ENCODE peak calls at places on chromosomes 16 and 17, in ten cellular contexts. R is HL-60, E is fibroblast of the aortic adventitia, H is BJ, L is Peyer's patch, N is choroid plexus epithelial cell, D is IMR-90, Y is colonic mucosa, I is cardiac muscle cell, U is GM06990. Q is an unnamed sample.

GRCh38 chr17:58969156-58969555 is 137.5 kb downstream of the TRIM37 start:
- DNase-seq in R (no peak), E (no peak), H (no peak), L (no peak), N (no peak), D (no peak), Y (no peak), I (no peak), U (no peak), Q (no peak)

GRCh38 chr17:4598776-4599504 is 14.6 kb downstream of the SMTNL2 start:
- DNase-seq in R (no peak), E (peak), H (no peak), L (no peak), N (peak), D (peak), Y (peak), I (peak), U (no peak), Q (no peak)

GRCh38 chr17:74520790-74521480 is 10.3 kb downstream of the CD300LB start:
- DNase-seq in R (peak), E (no peak), H (no peak), L (peak), N (no peak), D (no peak), Y (peak), I (no peak), U (no peak), Q (no peak)

GRCh38 chr17:4673986-4674770 is 29.8 kb downstream of the PELP1 start:
- DNase-seq in R (no peak), E (no peak), H (no peak), L (no peak), N (no peak), D (no peak), Y (no peak), I (no peak), U (no peak), Q (no peak)

GRCh38 chr16:29011112-29011511 is 26.3 kb downstream of the LAT start:
- DNase-seq in R (no peak), E (no peak), H (no peak), L (no peak), N (no peak), D (no peak), Y (no peak), I (no peak), U (no peak), Q (no peak)

GRCh38 chr16:87675111-87675510 is 72.8 kb downstream of the JPH3 start:
- DNase-seq in R (no peak), E (no peak), H (no peak), L (no peak), N (no peak), D (no peak), Y (no peak), I (no peak), U (no peak), Q (no peak)

GRCh38 chr17:49779730-49780220 is 8.7 kb upstream of the KAT7 start:
- DNase-seq in R (peak), E (peak), H (peak), L (no peak), N (peak), D (peak), Y (peak), I (peak), U (no peak), Q (no peak)

GRCh38 chr17:19510903-19511302 is 22.8 kb upstream of the SLC47A1 start:
- DNase-seq in R (no peak), E (no peak), H (no peak), L (no peak), N (no peak), D (no peak), Y (no peak), I (no peak), U (no peak), Q (no peak)

GRCh38 chr17:48236681-48237134 is 129.1 kb downstream of the SNX11 start:
- DNase-seq in R (no peak), E (peak), H (no peak), L (no peak), N (peak), D (peak), Y (no peak), I (no peak), U (peak), Q (no peak)

GRCh38 chr16:12868169-12868568 is 33.2 kb upstream of the SHISA9 start:
- DNase-seq in R (no peak), E (no peak), H (no peak), L (no peak), N (no peak), D (no peak), Y (no peak), I (no peak), U (no peak), Q (no peak)

GRCh38 chr17:17739388-17740066 is 58.3 kb downstream of the RAI1 start:
- DNase-seq in R (no peak), E (peak), H (no peak), L (no peak), N (peak), D (peak), Y (peak), I (no peak), U (no peak), Q (no peak)

GRCh38 chr16:50519602-50520001 is 28.6 kb upstream of the NKD1 start:
- DNase-seq in R (no peak), E (no peak), H (no peak), L (no peak), N (no peak), D (no peak), Y (no peak), I (no peak), U (no peak), Q (no peak)

GRCh38 chr17:3983945-3984484 is 19.8 kb upstream of the ATP2A3 start:
- DNase-seq in R (peak), E (peak), H (no peak), L (peak), N (peak), D (peak), Y (no peak), I (no peak), U (no peak), Q (no peak)

GRCh38 chr16:83932955-83933673 is 19.9 kb upstream of the OSGIN1 start:
- DNase-seq in R (no peak), E (no peak), H (no peak), L (no peak), N (no peak), D (peak), Y (no peak), I (no peak), U (no peak), Q (no peak)

GRCh38 chr16:24844101-24845030 is 1.4 kb upstream of the SLC5A11 start:
- DNase-seq in R (no peak), E (peak), H (no peak), L (peak), N (no peak), D (peak), Y (peak), I (no peak), U (no peak), Q (no peak)

GRCh38 chr16:65965632-65966031 is 400.9 kb upstream of the CDH5 start:
- DNase-seq in R (no peak), E (no peak), H (no peak), L (no peak), N (no peak), D (no peak), Y (no peak), I (no peak), U (no peak), Q (no peak)

GRCh38 chr17:48542956-48543853 is 1.7 kb downstream of the HOXB2 start:
- DNase-seq in R (no peak), E (peak), H (no peak), L (peak), N (peak), D (peak), Y (peak), I (peak), U (peak), Q (no peak)

GRCh38 chr16:3187798-3188674 is at the start of gene OR1F1:
- DNase-seq in R (no peak), E (peak), H (no peak), L (peak), N (peak), D (peak), Y (no peak), I (peak), U (peak), Q (no peak)

GRCh38 chr16:77539336-77539735 is 104.5 kb upstream of the ADAMTS18 start:
- DNase-seq in R (no peak), E (peak), H (no peak), L (no peak), N (no peak), D (no peak), Y (no peak), I (no peak), U (no peak), Q (no peak)

GRCh38 chr17:70588003-70588402 is 418.7 kb downstream of the KCNJ2 start:
- DNase-seq in R (no peak), E (no peak), H (no peak), L (no peak), N (peak), D (no peak), Y (no peak), I (no peak), U (no peak), Q (no peak)

GRCh38 chr17:18356624-18357023 is 6.7 kb downstream of the SHMT1 start:
- DNase-seq in R (peak), E (peak), H (peak), L (no peak), N (peak), D (peak), Y (peak), I (no peak), U (no peak), Q (no peak)

GRCh38 chr17:76949913-76950695 is 81.9 kb downstream of the MGAT5B start:
- DNase-seq in R (no peak), E (no peak), H (no peak), L (no peak), N (no peak), D (no peak), Y (no peak), I (no peak), U (no peak), Q (no peak)

GRCh38 chr17:16304832-16305231 is 48.4 kb downstream of the CENPV start:
- DNase-seq in R (peak), E (peak), H (no peak), L (no peak), N (peak), D (peak), Y (no peak), I (peak), U (no peak), Q (no peak)

GRCh38 chr17:77465358-77466041 is 324.7 kb downstream of the SEC14L1 start:
- DNase-seq in R (peak), E (peak), H (no peak), L (no peak), N (peak), D (peak), Y (peak), I (no peak), U (peak), Q (peak)

GRCh38 chr17:56351675-56352074 is 198.4 kb downstream of the ANKFN1 start:
- DNase-seq in R (no peak), E (no peak), H (no peak), L (no peak), N (no peak), D (no peak), Y (no peak), I (no peak), U (no peak), Q (no peak)

GRCh38 chr17:2924211-2924610 is 128.0 kb downstream of the RAP1GAP2 start:
- DNase-seq in R (no peak), E (peak), H (peak), L (no peak), N (peak), D (peak), Y (no peak), I (no peak), U (no peak), Q (no peak)

GRCh38 chr16:87780385-87780989 is 14.7 kb upstream of the KLHDC4 start:
- DNase-seq in R (peak), E (peak), H (no peak), L (no peak), N (peak), D (peak), Y (peak), I (no peak), U (peak), Q (peak)

GRCh38 chr17:16974569-16975265 is 2.8 kb upstream of the TNFRSF13B start:
- DNase-seq in R (no peak), E (no peak), H (no peak), L (no peak), N (no peak), D (no peak), Y (no peak), I (no peak), U (no peak), Q (no peak)

GRCh38 chr17:37492167-37492566 is 2.5 kb downstream of the DUSP14 start:
- DNase-seq in R (no peak), E (no peak), H (no peak), L (no peak), N (no peak), D (no peak), Y (no peak), I (no peak), U (no peak), Q (no peak)

GRCh38 chr17:75240394-75241142 is 20.8 kb downstream of the GGA3 start:
- DNase-seq in R (peak), E (peak), H (no peak), L (no peak), N (peak), D (peak), Y (no peak), I (peak), U (no peak), Q (no peak)

GRCh38 chr17:43366809-43367587 is 31.8 kb upstream of the ARL4D start:
- DNase-seq in R (no peak), E (no peak), H (no peak), L (no peak), N (peak), D (no peak), Y (no peak), I (no peak), U (no peak), Q (no peak)

GRCh38 chr16:23505942-23506605 is 4.2 kb downstream of the GGA2 start:
- DNase-seq in R (no peak), E (no peak), H (no peak), L (no peak), N (peak), D (no peak), Y (no peak), I (no peak), U (no peak), Q (no peak)

GRCh38 chr17:57861737-57862409 is 12.0 kb upstream of the MRPS23 start:
- DNase-seq in R (no peak), E (peak), H (no peak), L (peak), N (no peak), D (no peak), Y (peak), I (peak), U (no peak), Q (no peak)

GRCh38 chr16:88339926-88340754 is 42.6 kb upstream of the ZNF469 start:
- DNase-seq in R (no peak), E (no peak), H (no peak), L (peak), N (no peak), D (no peak), Y (peak), I (no peak), U (no peak), Q (no peak)

GRCh38 chr16:58345574-58346354 is 46.5 kb upstream of the GINS3 start:
- DNase-seq in R (no peak), E (peak), H (no peak), L (no peak), N (peak), D (no peak), Y (no peak), I (no peak), U (no peak), Q (no peak)

GRCh38 chr16:25713785-25714570 is 22.2 kb downstream of the HS3ST4 start:
- DNase-seq in R (no peak), E (no peak), H (no peak), L (no peak), N (no peak), D (no peak), Y (no peak), I (no peak), U (no peak), Q (no peak)

GRCh38 chr16:54519161-54519685 is 232.6 kb upstream of the IRX3 start:
- DNase-seq in R (no peak), E (no peak), H (no peak), L (no peak), N (no peak), D (no peak), Y (no peak), I (no peak), U (no peak), Q (no peak)

GRCh38 chr16:25419123-25419522 is 161.5 kb upstream of the ZKSCAN2 start:
- DNase-seq in R (no peak), E (no peak), H (no peak), L (no peak), N (no peak), D (no peak), Y (no peak), I (no peak), U (no peak), Q (no peak)

GRCh38 chr16:84820771-84821170 is 986 bp downstream of the CRISPLD2 start:
- DNase-seq in R (no peak), E (no peak), H (no peak), L (no peak), N (no peak), D (no peak), Y (no peak), I (no peak), U (no peak), Q (no peak)

GRCh38 chr17:63835167-63835720 is 7.2 kb downstream of the SMARCD2 start:
- DNase-seq in R (no peak), E (no peak), H (no peak), L (no peak), N (no peak), D (no peak), Y (no peak), I (no peak), U (no peak), Q (no peak)
- TF ChIP-seq CTCF in R (no peak), E (no peak), H (no peak), L (no peak), N (no peak), D (no peak), Y (no peak), I (no peak), U (no peak), Q (no peak)

GRCh38 chr17:67385122-67385988 is 8.3 kb downstream of the PITPNC1 start:
- DNase-seq in R (no peak), E (no peak), H (no peak), L (no peak), N (no peak), D (no peak), Y (no peak), I (no peak), U (no peak), Q (no peak)
- H3K4me3 ChIP-seq in R (no peak), E (no peak), H (no peak), L (no peak), N (no peak), D (no peak), Y (no peak), I (no peak), U (no peak), Q (no peak)

GRCh38 chr17:81371910-81372760 is 23.1 kb upstream of the BAHCC1 start:
- DNase-seq in R (no peak), E (peak), H (no peak), L (peak), N (peak), D (peak), Y (no peak), I (peak), U (no peak), Q (no peak)

GRCh38 chr17:81367171-81367570 is 28.1 kb upstream of the BAHCC1 start:
- DNase-seq in R (no peak), E (no peak), H (no peak), L (no peak), N (no peak), D (no peak), Y (no peak), I (no peak), U (no peak), Q (no peak)

GRCh38 chr17:81368161-81368560 is 27.1 kb upstream of the BAHCC1 start:
- DNase-seq in R (no peak), E (no peak), H (no peak), L (no peak), N (no peak), D (no peak), Y (no peak), I (no peak), U (no peak), Q (no peak)

GRCh38 chr17:81368623-81369022 is 26.6 kb upstream of the BAHCC1 start:
- DNase-seq in R (no peak), E (no peak), H (no peak), L (no peak), N (no peak), D (no peak), Y (no peak), I (no peak), U (no peak), Q (no peak)

DNA sequence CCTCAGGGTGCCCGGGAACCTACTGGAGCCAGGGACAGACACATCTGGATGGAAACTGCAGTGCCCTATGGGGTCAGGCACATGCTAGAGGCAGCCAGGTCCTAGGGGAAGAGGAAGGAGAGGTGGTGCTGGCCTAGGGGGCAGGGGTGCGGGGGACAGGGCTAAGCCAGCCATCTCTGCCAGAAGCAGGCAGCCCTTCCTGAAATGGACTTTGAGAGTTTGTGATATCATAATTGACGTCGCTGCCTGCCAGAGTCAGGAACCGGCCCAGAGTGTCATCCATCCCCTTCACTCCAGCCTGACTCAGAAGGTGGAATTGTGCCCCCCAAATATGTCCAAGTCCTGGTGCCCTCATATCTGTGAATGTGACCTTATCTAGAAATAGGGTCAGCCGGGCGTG is 25.0 kb upstream of the BAHCC1 start:
- DNase-seq in R (no peak), E (no peak), H (no peak), L (no peak), N (no peak), D (no peak), Y (no peak), I (no peak), U (no peak), Q (no peak)
- TF ChIP-seq CTCF in R (no peak), E (no peak), H (no peak), L (no peak), N (no peak), D (no peak), Y (no peak), I (no peak), U (no peak), Q (no peak)

DNA sequence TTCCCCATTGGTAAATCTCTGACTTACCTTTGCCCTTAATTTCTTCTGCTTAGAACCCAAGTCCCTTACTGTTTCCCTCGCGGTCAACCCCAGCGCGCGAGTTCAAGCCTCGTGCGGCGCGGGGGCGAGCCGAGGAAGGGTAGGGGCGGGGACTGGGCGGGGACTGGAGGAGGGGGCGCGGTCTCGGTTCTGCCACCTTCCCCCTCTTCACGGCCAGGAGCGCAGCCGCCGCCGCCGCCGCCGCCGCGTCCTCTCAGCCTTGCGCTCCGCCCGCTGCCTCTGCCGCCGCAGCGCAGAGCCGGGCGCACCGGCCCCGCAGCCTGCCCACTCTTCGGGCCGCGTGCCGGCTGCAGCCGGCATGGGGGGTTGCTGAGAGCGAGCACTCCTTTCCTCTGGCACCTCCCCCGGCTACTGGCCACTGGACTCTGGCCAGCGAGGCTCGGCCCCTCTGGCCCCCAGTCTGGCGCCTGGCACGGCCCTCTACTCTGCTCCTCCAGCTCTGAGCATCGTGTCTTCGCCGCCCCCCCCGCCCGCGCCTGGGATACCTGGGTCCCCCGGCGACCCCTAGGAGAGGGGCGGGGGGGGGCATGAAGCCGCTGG is at the start of gene RAPGEFL1:
- DNase-seq in R (peak), E (peak), H (no peak), L (peak), N (peak), D (peak), Y (peak), I (peak), U (peak), Q (no peak)
- H3K4me3 ChIP-seq in R (no peak), E (peak), H (peak), L (peak), N (peak), D (peak), Y (peak), I (peak), U (peak), Q (peak)

GRCh38 chr16:1978476-1979120 is 2.7 kb downstream of the NOXO1 start:
- DNase-seq in R (no peak), E (no peak), H (no peak), L (peak), N (no peak), D (no peak), Y (no peak), I (no peak), U (no peak), Q (no peak)
- TF ChIP-seq CTCF in R (no peak), E (no peak), H (no peak), L (no peak), N (no peak), D (no peak), Y (no peak), I (no peak), U (no peak), Q (no peak)

GRCh38 chr16:68642436-68643064 is 2.6 kb upstream of the CDH3 start:
- DNase-seq in R (no peak), E (no peak), H (no peak), L (no peak), N (peak), D (no peak), Y (no peak), I (peak), U (no peak), Q (no peak)
- H3K4me3 ChIP-seq in R (no peak), E (no peak), H (no peak), L (no peak), N (peak), D (no peak), Y (no peak), I (peak), U (no peak), Q (no peak)

DNA sequence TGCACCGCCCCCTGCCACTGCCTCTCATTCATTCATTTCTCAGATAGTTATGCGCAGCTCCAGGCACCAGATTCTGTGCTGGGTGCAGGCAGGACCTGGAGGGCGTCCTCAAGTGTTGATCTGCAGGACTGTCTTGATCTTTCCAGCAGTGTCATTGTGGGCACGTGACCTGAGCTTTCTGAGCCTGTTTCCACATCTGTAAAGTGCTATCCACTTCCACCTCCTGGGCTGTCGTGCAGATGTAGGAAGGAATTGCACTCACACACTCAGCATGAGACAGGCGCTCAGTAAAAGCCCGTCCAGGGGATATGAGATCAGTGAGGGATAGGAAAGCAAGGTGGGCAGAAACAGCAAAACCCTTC is 22.6 kb downstream of the METTL22 start:
- DNase-seq in R (peak), E (no peak), H (no peak), L (no peak), N (no peak), D (no peak), Y (no peak), I (no peak), U (no peak), Q (no peak)
- TF ChIP-seq CTCF in R (no peak), E (no peak), H (no peak), L (no peak), N (no peak), D (no peak), Y (no peak), I (no peak), U (no peak), Q (no peak)